ENCODE peak calls at places on chromosomes 6 and 20, in five cellular contexts. K, O, S, Y and Q are unnamed samples.

GRCh38 chr6:39543950-39544349 is 181.3 kb downstream of the KIF6 start:
- DNase-seq in K (no peak), O (no peak), S (no peak), Y (no peak), Q (no peak)

GRCh38 chr20:21105429-21106170 is 558 bp downstream of the LINC00237 start:
- DNase-seq in O (no peak), Y (no peak), K (no peak), S (no peak), Q (no peak)

GRCh38 chr6:142683688-142684087 is 261.3 kb downstream of the HIVEP2 start:
- DNase-seq in S (no peak), O (no peak), K (no peak), Y (no peak), Q (no peak)

GRCh38 chr6:118586741-118587485 is 38.8 kb downstream of the PLN start:
- DNase-seq in S (no peak), K (no peak), O (no peak), Y (no peak), Q (no peak)

GRCh38 chr6:158972241-158973233 is 27.5 kb downstream of the RSPH3 start:
- DNase-seq in S (no peak), Y (peak), O (peak), K (peak), Q (peak)

GRCh38 chr20:47276856-47277541 is 79.5 kb downstream of the ZMYND8 start:
- DNase-seq in S (peak), K (no peak), O (no peak), Y (peak), Q (no peak)

GRCh38 chr20:31606928-31607639 is 2.0 kb downstream of the ID1 start:
- DNase-seq in Y (peak), K (no peak), S (no peak), O (no peak), Q (no peak)

GRCh38 chr20:61628480-61628879 is 376.4 kb downstream of the CDH4 start:
- DNase-seq in O (no peak), Y (no peak), K (no peak), S (no peak), Q (no peak)

GRCh38 chr6:110298916-110299315 is 59.2 kb downstream of the METTL24 start:
- DNase-seq in O (no peak), Y (no peak), S (no peak), K (no peak), Q (peak)

DNA sequence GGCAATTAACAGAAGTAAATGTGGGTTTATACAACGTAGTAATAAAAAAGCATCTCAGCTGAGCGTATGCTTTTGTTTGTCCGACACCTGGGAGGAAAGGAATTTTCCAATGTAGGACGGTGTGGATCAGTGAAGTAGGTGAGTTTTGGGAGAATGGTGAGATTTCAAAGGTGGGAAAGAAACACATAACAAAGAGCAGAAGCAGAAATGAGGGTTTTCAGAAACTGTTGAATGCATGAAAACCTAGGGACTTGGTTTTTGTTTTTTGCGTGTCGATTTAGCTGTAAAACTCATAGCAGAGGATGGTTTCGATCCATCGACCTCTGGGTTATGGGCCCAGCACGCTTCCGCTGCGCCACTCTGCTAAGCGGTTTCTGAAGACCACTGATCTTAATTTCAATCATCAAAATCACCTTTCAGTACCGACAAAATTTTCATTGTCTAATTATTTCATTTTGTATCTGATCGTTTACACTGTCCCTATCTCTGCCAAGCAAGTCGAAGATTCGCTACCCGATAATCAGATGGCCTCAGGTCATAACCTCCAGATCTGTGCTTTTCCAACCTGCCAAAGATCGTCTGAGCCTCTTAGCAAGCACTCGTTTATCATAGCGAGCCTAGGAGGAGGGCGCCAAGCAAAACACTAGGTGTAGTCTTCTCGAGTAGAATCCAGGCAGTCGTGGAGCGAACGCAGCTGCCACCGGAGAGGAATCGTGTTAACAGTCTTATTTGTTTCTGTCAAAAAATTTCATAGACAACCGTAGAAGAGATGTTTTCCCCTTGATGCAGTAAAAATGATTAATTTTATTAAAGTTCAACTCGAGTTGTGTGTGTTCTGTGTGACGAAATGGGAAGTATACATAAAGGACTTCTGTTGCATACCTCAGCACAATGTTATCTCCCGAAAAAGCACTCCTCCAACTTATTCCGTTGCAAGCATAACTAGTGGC is 20.9 kb upstream of the POM121L2 start:
- DNase-seq in S (no peak), O (no peak), Y (peak), K (peak), Q (peak)
- H3K4me3 ChIP-seq in S (peak), O (no peak), Y (peak), K (peak), Q (no peak)

GRCh38 chr20:62651285-62652021 is 9.2 kb downstream of the SLCO4A1 start:
- DNase-seq in O (peak), K (peak), S (peak), Y (no peak), Q (peak)
- H3K4me3 ChIP-seq in O (peak), K (peak), S (peak), Y (no peak), Q (peak)

GRCh38 chr6:13273931-13274706 is 54.2 kb downstream of the TBC1D7 start:
- DNase-seq in Y (no peak), K (peak), O (no peak), S (no peak), Q (peak)
- H3K4me3 ChIP-seq in Y (no peak), K (peak), O (peak), S (no peak), Q (peak)

GRCh38 chr6:152399409-152399808 is 237.8 kb downstream of the SYNE1 start:
- DNase-seq in K (no peak), O (no peak), Y (no peak), S (no peak), Q (no peak)
- H3K4me3 ChIP-seq in K (no peak), O (no peak), Y (no peak), S (no peak), Q (no peak)

GRCh38 chr6:63440594-63440993 is 120.8 kb upstream of the LGSN start:
- DNase-seq in O (no peak), Y (no peak), K (no peak), S (no peak), Q (no peak)

GRCh38 chr6:63442870-63443269 is 123.1 kb upstream of the LGSN start:
- DNase-seq in S (no peak), Y (no peak), O (no peak), K (no peak), Q (no peak)

GRCh38 chr6:63444768-63445167 is 125.0 kb upstream of the LGSN start:
- DNase-seq in O (no peak), Y (no peak), K (no peak), S (no peak), Q (no peak)

GRCh38 chr6:63440057-63440456 is 120.3 kb upstream of the LGSN start:
- DNase-seq in S (no peak), O (no peak), K (no peak), Y (no peak), Q (no peak)

DNA sequence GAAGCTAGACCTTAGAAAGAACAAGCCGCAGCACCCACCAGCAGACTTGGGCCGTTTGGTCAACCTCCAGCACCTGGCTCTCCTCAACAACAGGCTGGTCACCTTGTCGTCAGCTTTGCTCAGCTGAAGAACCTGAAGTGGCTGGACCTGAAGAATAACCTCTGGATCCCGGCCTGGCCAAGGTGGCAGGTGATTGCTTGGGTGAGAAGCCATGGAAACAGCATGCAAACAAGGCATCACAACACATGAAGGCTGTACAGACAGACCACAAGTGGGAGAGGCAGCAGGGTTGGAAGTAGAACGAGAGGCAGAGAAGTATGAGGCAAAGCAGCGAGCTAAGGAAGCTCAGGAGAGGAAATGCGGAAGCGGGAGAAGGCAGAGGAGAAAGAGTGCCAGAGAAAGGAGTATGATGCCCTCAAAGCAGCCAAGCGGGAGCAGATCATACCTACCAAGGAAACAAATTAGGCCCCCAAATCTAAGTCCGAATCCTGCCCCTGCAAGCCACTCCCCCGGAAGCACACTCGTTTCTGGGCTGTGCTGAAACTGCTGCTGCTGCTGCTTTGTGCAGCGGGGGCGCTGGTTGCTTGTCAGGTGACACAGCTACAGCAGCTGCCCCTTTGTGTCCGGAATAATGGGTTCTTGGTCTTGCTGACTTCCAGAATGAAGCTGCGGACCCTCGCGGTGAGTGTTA is 121.6 kb upstream of the LGSN start:
- DNase-seq in S (no peak), O (peak), K (no peak), Y (no peak), Q (no peak)
- H3K4me3 ChIP-seq in S (no peak), O (peak), K (no peak), Y (no peak), Q (no peak)

DNA sequence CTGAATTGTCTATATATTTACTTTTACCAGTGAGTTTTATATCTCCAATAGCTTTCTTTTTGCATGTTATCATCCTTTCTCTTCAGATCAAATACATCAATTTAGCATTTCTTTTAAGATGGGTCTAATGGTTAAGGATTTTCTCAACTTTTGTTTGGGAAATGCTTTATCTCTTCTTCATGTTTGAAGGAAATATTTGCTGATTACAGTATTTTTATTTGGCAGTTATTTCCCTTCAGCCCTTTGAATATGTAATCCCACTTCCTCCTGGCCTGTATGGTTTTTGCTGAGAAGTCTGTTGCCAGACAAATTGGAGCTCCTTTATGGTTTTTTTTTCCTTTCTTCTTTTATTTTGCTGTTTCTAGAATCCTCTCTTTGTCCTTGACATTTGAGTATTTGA is 6.7 kb upstream of the CST9L start:
- DNase-seq in K (no peak), Y (no peak), S (no peak), O (no peak), Q (no peak)
- H3K4me3 ChIP-seq in K (no peak), Y (no peak), S (no peak), O (no peak), Q (no peak)

GRCh38 chr6:52654007-52654406 is 16.9 kb upstream of the TMEM14A start:
- DNase-seq in Y (no peak), O (no peak), S (no peak), K (no peak), Q (no peak)
- H3K4me3 ChIP-seq in Y (no peak), O (no peak), S (no peak), K (no peak), Q (no peak)

GRCh38 chr6:113299526-113299925 is 557.6 kb upstream of the MARCKS start:
- DNase-seq in K (no peak), Y (peak), O (no peak), S (no peak), Q (no peak)

GRCh38 chr6:113306552-113307145 is 550.5 kb upstream of the MARCKS start:
- DNase-seq in S (peak), Y (peak), O (peak), K (peak), Q (peak)

GRCh38 chr6:113301651-113302050 is 555.5 kb upstream of the MARCKS start:
- DNase-seq in K (no peak), Y (peak), O (no peak), S (no peak), Q (no peak)
- H3K4me3 ChIP-seq in K (no peak), Y (no peak), O (no peak), S (no peak), Q (no peak)

GRCh38 chr6:26317503-26317902 is 47.5 kb upstream of the BTN3A2 start:
- DNase-seq in Y (no peak), O (no peak), S (no peak), K (no peak), Q (no peak)

GRCh38 chr6:26321005-26321404 is 44.0 kb upstream of the BTN3A2 start:
- DNase-seq in S (no peak), K (no peak), Y (no peak), O (no peak), Q (no peak)

GRCh38 chr6:26316291-26316690 is 48.7 kb upstream of the BTN3A2 start:
- DNase-seq in S (no peak), O (no peak), K (no peak), Y (no peak), Q (no peak)

GRCh38 chr6:26318459-26319404 is 46.3 kb upstream of the BTN3A2 start:
- DNase-seq in S (no peak), O (no peak), K (no peak), Y (no peak), Q (no peak)

DNA sequence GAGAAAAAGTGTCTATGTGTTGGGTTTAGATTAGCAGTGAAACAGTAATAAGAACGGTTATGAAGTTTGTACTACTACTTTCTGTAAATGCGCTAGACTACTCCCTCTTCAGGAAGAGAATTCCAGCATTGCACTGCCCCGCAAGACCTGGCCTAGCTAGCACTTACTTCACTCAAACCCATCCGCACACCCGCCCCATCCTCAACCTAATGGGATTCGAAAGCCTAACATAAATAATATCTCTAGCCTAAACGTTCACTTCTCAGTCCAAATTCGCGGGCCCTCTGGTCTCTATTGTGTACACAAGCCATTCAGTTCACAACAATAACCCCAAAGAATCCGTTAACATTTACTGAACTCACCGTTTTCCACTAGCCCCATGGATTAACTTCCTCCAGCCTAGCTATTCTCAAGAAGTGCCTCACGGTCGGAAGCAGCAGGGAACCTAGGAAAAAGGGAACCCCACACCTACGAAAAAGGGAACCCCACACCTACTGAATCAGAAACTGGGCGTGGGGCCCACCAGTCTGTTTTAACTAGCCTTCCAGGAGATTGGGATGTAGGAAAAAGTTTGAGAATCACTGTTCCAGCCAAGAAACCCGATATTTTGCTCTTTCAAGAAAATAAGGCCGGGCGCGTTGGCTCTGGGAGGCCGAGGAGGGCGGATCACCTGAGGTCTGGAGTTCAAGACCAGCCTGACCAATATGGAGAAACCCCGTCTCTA is 45.4 kb upstream of the BTN3A2 start:
- DNase-seq in O (no peak), K (no peak), S (no peak), Y (no peak), Q (no peak)
- H3K4me3 ChIP-seq in O (no peak), K (no peak), S (no peak), Y (no peak), Q (no peak)